ENCODE peak calls at places on chromosomes 13 and 19, in ten cellular contexts. One of them, this sample, is unnamed.

GRCh38 chr19:5339470-5339949 is 1.1 kb downstream of the PTPRS start:
- DNase-seq in IMR-90: no peak
- DNase-seq in Peyer's patch: no peak
- DNase-seq in astrocyte of the spinal cord: no peak
- DNase-seq in neural progenitor cell: peak
- DNase-seq in A549: no peak
- DNase-seq in colonic mucosa: no peak
- DNase-seq in heart left ventricle: no peak
- DNase-seq in fibroblast of villous mesenchyme: no peak
- DNase-seq in astrocyte: no peak
- DNase-seq in this sample: no peak

GRCh38 chr19:55391191-55391670 is 5.5 kb downstream of the RPL28 start:
- DNase-seq in IMR-90: no peak
- DNase-seq in Peyer's patch: no peak
- DNase-seq in astrocyte of the spinal cord: no peak
- DNase-seq in neural progenitor cell: no peak
- DNase-seq in A549: no peak
- DNase-seq in colonic mucosa: no peak
- DNase-seq in heart left ventricle: no peak
- DNase-seq in fibroblast of villous mesenchyme: no peak
- DNase-seq in astrocyte: no peak
- DNase-seq in this sample: peak

GRCh38 chr19:58409010-58409790 is 751 bp downstream of the ZNF584 start:
- DNase-seq in IMR-90: peak
- DNase-seq in Peyer's patch: no peak
- DNase-seq in astrocyte of the spinal cord: no peak
- DNase-seq in neural progenitor cell: peak
- DNase-seq in A549: no peak
- DNase-seq in colonic mucosa: no peak
- DNase-seq in heart left ventricle: no peak
- DNase-seq in fibroblast of villous mesenchyme: no peak
- DNase-seq in astrocyte: no peak
- DNase-seq in this sample: no peak

GRCh38 chr19:980133-980998 is 3.8 kb upstream of the WDR18 start:
- DNase-seq in IMR-90: no peak
- DNase-seq in Peyer's patch: no peak
- DNase-seq in astrocyte of the spinal cord: no peak
- DNase-seq in neural progenitor cell: peak
- DNase-seq in A549: no peak
- DNase-seq in colonic mucosa: no peak
- DNase-seq in heart left ventricle: no peak
- DNase-seq in fibroblast of villous mesenchyme: peak
- DNase-seq in astrocyte: no peak
- DNase-seq in this sample: peak

GRCh38 chr13:31073859-31074718 is 87.6 kb downstream of the HSPH1 start:
- DNase-seq in IMR-90: peak
- DNase-seq in Peyer's patch: no peak
- DNase-seq in astrocyte of the spinal cord: peak
- DNase-seq in neural progenitor cell: peak
- DNase-seq in A549: no peak
- DNase-seq in colonic mucosa: no peak
- DNase-seq in heart left ventricle: no peak
- DNase-seq in fibroblast of villous mesenchyme: peak
- DNase-seq in astrocyte: peak
- DNase-seq in this sample: no peak

GRCh38 chr13:51721485-51721884 is 82.5 kb downstream of the DHRS12 start:
- DNase-seq in IMR-90: no peak
- DNase-seq in Peyer's patch: no peak
- DNase-seq in astrocyte of the spinal cord: no peak
- DNase-seq in neural progenitor cell: no peak
- DNase-seq in A549: no peak
- DNase-seq in colonic mucosa: no peak
- DNase-seq in heart left ventricle: peak
- DNase-seq in fibroblast of villous mesenchyme: no peak
- DNase-seq in astrocyte: no peak
- DNase-seq in this sample: no peak

GRCh38 chr13:28251462-28251861 is 113.1 kb downstream of the PAN3 start:
- DNase-seq in IMR-90: no peak
- DNase-seq in Peyer's patch: no peak
- DNase-seq in astrocyte of the spinal cord: no peak
- DNase-seq in neural progenitor cell: no peak
- DNase-seq in A549: no peak
- DNase-seq in colonic mucosa: no peak
- DNase-seq in heart left ventricle: no peak
- DNase-seq in fibroblast of villous mesenchyme: peak
- DNase-seq in astrocyte: no peak
- DNase-seq in this sample: no peak

GRCh38 chr13:38620876-38621275 is 66.0 kb upstream of the FREM2 start:
- DNase-seq in IMR-90: no peak
- DNase-seq in Peyer's patch: no peak
- DNase-seq in astrocyte of the spinal cord: no peak
- DNase-seq in neural progenitor cell: no peak
- DNase-seq in A549: no peak
- DNase-seq in colonic mucosa: no peak
- DNase-seq in heart left ventricle: no peak
- DNase-seq in fibroblast of villous mesenchyme: no peak
- DNase-seq in astrocyte: no peak
- DNase-seq in this sample: no peak

GRCh38 chr13:35927554-35927953 is 203.6 kb downstream of the DCLK1 start:
- DNase-seq in IMR-90: peak
- DNase-seq in Peyer's patch: no peak
- DNase-seq in astrocyte of the spinal cord: peak
- DNase-seq in neural progenitor cell: no peak
- DNase-seq in A549: peak
- DNase-seq in colonic mucosa: peak
- DNase-seq in heart left ventricle: no peak
- DNase-seq in fibroblast of villous mesenchyme: peak
- DNase-seq in astrocyte: peak
- DNase-seq in this sample: peak

GRCh38 chr19:41641879-41642485 is 15.1 kb upstream of the CEACAM4 start:
- DNase-seq in IMR-90: peak
- DNase-seq in Peyer's patch: peak
- DNase-seq in astrocyte of the spinal cord: peak
- DNase-seq in neural progenitor cell: peak
- DNase-seq in A549: peak
- DNase-seq in colonic mucosa: peak
- DNase-seq in heart left ventricle: peak
- DNase-seq in fibroblast of villous mesenchyme: peak
- DNase-seq in astrocyte: peak
- DNase-seq in this sample: peak

GRCh38 chr19:41401483-41401882 is 3.9 kb downstream of the BCKDHA start:
- DNase-seq in IMR-90: no peak
- DNase-seq in Peyer's patch: no peak
- DNase-seq in astrocyte of the spinal cord: no peak
- DNase-seq in neural progenitor cell: no peak
- DNase-seq in A549: no peak
- DNase-seq in colonic mucosa: no peak
- DNase-seq in heart left ventricle: no peak
- DNase-seq in fibroblast of villous mesenchyme: no peak
- DNase-seq in astrocyte: no peak
- DNase-seq in this sample: no peak

GRCh38 chr13:20989883-20990282 is 71.5 kb downstream of the LATS2 start:
- DNase-seq in IMR-90: no peak
- DNase-seq in Peyer's patch: no peak
- DNase-seq in astrocyte of the spinal cord: no peak
- DNase-seq in neural progenitor cell: no peak
- DNase-seq in A549: no peak
- DNase-seq in colonic mucosa: no peak
- DNase-seq in heart left ventricle: no peak
- DNase-seq in fibroblast of villous mesenchyme: no peak
- DNase-seq in astrocyte: no peak
- DNase-seq in this sample: no peak

GRCh38 chr19:6593651-6594416 is 2.9 kb upstream of the CD70 start:
- DNase-seq in IMR-90: no peak
- DNase-seq in Peyer's patch: no peak
- DNase-seq in astrocyte of the spinal cord: no peak
- DNase-seq in neural progenitor cell: no peak
- DNase-seq in A549: no peak
- DNase-seq in colonic mucosa: no peak
- DNase-seq in heart left ventricle: no peak
- DNase-seq in fibroblast of villous mesenchyme: no peak
- DNase-seq in astrocyte: no peak
- DNase-seq in this sample: no peak

GRCh38 chr13:102869948-102870676 is 24.3 kb downstream of the ERCC5 start:
- DNase-seq in IMR-90: no peak
- DNase-seq in Peyer's patch: no peak
- DNase-seq in astrocyte of the spinal cord: peak
- DNase-seq in neural progenitor cell: no peak
- DNase-seq in A549: no peak
- DNase-seq in colonic mucosa: no peak
- DNase-seq in heart left ventricle: no peak
- DNase-seq in fibroblast of villous mesenchyme: no peak
- DNase-seq in astrocyte: no peak
- DNase-seq in this sample: no peak

GRCh38 chr19:47598407-47599349 is 10.3 kb upstream of the BICRA start:
- DNase-seq in IMR-90: peak
- DNase-seq in Peyer's patch: no peak
- DNase-seq in astrocyte of the spinal cord: peak
- DNase-seq in neural progenitor cell: peak
- DNase-seq in A549: peak
- DNase-seq in colonic mucosa: peak
- DNase-seq in heart left ventricle: peak
- DNase-seq in fibroblast of villous mesenchyme: peak
- DNase-seq in astrocyte: peak
- DNase-seq in this sample: peak

GRCh38 chr13:84870190-84870589 is 929.0 kb downstream of the SLITRK6 start:
- DNase-seq in IMR-90: no peak
- DNase-seq in Peyer's patch: no peak
- DNase-seq in astrocyte of the spinal cord: no peak
- DNase-seq in neural progenitor cell: no peak
- DNase-seq in A549: no peak
- DNase-seq in colonic mucosa: no peak
- DNase-seq in heart left ventricle: no peak
- DNase-seq in fibroblast of villous mesenchyme: no peak
- DNase-seq in astrocyte: no peak
- DNase-seq in this sample: no peak
- TF ChIP-seq CTCF in IMR-90: peak
- TF ChIP-seq CTCF in Peyer's patch: no peak
- TF ChIP-seq CTCF in astrocyte of the spinal cord: peak
- TF ChIP-seq CTCF in neural progenitor cell: peak
- TF ChIP-seq CTCF in A549: no peak
- TF ChIP-seq CTCF in colonic mucosa: no peak
- TF ChIP-seq CTCF in heart left ventricle: no peak
- TF ChIP-seq CTCF in fibroblast of villous mesenchyme: no peak
- TF ChIP-seq CTCF in astrocyte: no peak
- TF ChIP-seq CTCF in this sample: no peak

GRCh38 chr13:73998631-73999030 is 135.6 kb downstream of the KLF12 start:
- DNase-seq in IMR-90: no peak
- DNase-seq in Peyer's patch: no peak
- DNase-seq in astrocyte of the spinal cord: no peak
- DNase-seq in neural progenitor cell: no peak
- DNase-seq in A549: no peak
- DNase-seq in colonic mucosa: no peak
- DNase-seq in heart left ventricle: no peak
- DNase-seq in fibroblast of villous mesenchyme: no peak
- DNase-seq in astrocyte: no peak
- DNase-seq in this sample: no peak

GRCh38 chr13:73993661-73994060 is 140.5 kb downstream of the KLF12 start:
- DNase-seq in IMR-90: no peak
- DNase-seq in Peyer's patch: no peak
- DNase-seq in astrocyte of the spinal cord: no peak
- DNase-seq in neural progenitor cell: peak
- DNase-seq in A549: no peak
- DNase-seq in colonic mucosa: no peak
- DNase-seq in heart left ventricle: no peak
- DNase-seq in fibroblast of villous mesenchyme: no peak
- DNase-seq in astrocyte: no peak
- DNase-seq in this sample: no peak

GRCh38 chr13:73995752-73996151 is 138.5 kb downstream of the KLF12 start:
- DNase-seq in IMR-90: no peak
- DNase-seq in Peyer's patch: no peak
- DNase-seq in astrocyte of the spinal cord: no peak
- DNase-seq in neural progenitor cell: no peak
- DNase-seq in A549: no peak
- DNase-seq in colonic mucosa: no peak
- DNase-seq in heart left ventricle: no peak
- DNase-seq in fibroblast of villous mesenchyme: no peak
- DNase-seq in astrocyte: no peak
- DNase-seq in this sample: no peak

GRCh38 chr13:73997964-73998363 is 136.2 kb downstream of the KLF12 start:
- DNase-seq in IMR-90: no peak
- DNase-seq in Peyer's patch: no peak
- DNase-seq in astrocyte of the spinal cord: no peak
- DNase-seq in neural progenitor cell: no peak
- DNase-seq in A549: no peak
- DNase-seq in colonic mucosa: no peak
- DNase-seq in heart left ventricle: no peak
- DNase-seq in fibroblast of villous mesenchyme: no peak
- DNase-seq in astrocyte: no peak
- DNase-seq in this sample: no peak

GRCh38 chr13:73996569-73996968 is 137.6 kb downstream of the KLF12 start:
- DNase-seq in IMR-90: no peak
- DNase-seq in Peyer's patch: no peak
- DNase-seq in astrocyte of the spinal cord: no peak
- DNase-seq in neural progenitor cell: no peak
- DNase-seq in A549: no peak
- DNase-seq in colonic mucosa: no peak
- DNase-seq in heart left ventricle: no peak
- DNase-seq in fibroblast of villous mesenchyme: no peak
- DNase-seq in astrocyte: no peak
- DNase-seq in this sample: no peak
- H3K4me3 ChIP-seq in IMR-90: no peak
- H3K4me3 ChIP-seq in Peyer's patch: no peak
- H3K4me3 ChIP-seq in astrocyte of the spinal cord: no peak
- H3K4me3 ChIP-seq in neural progenitor cell: no peak
- H3K4me3 ChIP-seq in A549: no peak
- H3K4me3 ChIP-seq in colonic mucosa: no peak
- H3K4me3 ChIP-seq in heart left ventricle: no peak
- H3K4me3 ChIP-seq in fibroblast of villous mesenchyme: no peak
- H3K4me3 ChIP-seq in astrocyte: no peak
- H3K4me3 ChIP-seq in this sample: no peak

GRCh38 chr13:48749699-48750473 is 96.2 kb downstream of the CYSLTR2 start:
- DNase-seq in IMR-90: peak
- DNase-seq in Peyer's patch: peak
- DNase-seq in astrocyte of the spinal cord: peak
- DNase-seq in neural progenitor cell: peak
- DNase-seq in A549: peak
- DNase-seq in colonic mucosa: peak
- DNase-seq in heart left ventricle: peak
- DNase-seq in fibroblast of villous mesenchyme: peak
- DNase-seq in astrocyte: peak
- DNase-seq in this sample: peak
- TF ChIP-seq CTCF in IMR-90: peak
- TF ChIP-seq CTCF in Peyer's patch: peak
- TF ChIP-seq CTCF in astrocyte of the spinal cord: peak
- TF ChIP-seq CTCF in neural progenitor cell: peak
- TF ChIP-seq CTCF in A549: peak
- TF ChIP-seq CTCF in colonic mucosa: peak
- TF ChIP-seq CTCF in heart left ventricle: peak
- TF ChIP-seq CTCF in fibroblast of villous mesenchyme: peak
- TF ChIP-seq CTCF in astrocyte: peak
- TF ChIP-seq CTCF in this sample: peak

DNA sequence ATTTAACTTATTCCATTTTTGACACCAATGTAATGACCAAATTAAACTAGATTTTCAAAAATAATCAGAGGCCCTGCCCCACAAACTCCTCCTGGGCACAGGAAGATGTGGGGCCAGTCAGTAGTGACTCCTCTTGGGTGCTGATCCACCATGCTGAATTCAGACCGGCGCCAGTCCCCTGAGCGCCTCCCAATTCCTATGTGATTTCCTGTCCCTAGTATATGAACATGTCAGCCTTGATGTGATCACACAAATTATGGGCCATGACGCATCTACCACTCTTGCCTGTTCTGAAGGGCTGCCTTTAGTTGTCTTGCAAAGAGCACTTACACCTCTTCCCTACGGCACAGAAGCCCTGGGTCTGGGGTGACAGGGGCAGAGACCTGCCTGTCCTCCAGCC is 5.8 kb upstream of the ATP11A start:
- DNase-seq in IMR-90: no peak
- DNase-seq in Peyer's patch: no peak
- DNase-seq in astrocyte of the spinal cord: no peak
- DNase-seq in neural progenitor cell: no peak
- DNase-seq in A549: no peak
- DNase-seq in colonic mucosa: no peak
- DNase-seq in heart left ventricle: no peak
- DNase-seq in fibroblast of villous mesenchyme: no peak
- DNase-seq in astrocyte: no peak
- DNase-seq in this sample: no peak
- H3K4me3 ChIP-seq in IMR-90: no peak
- H3K4me3 ChIP-seq in Peyer's patch: no peak
- H3K4me3 ChIP-seq in astrocyte of the spinal cord: no peak
- H3K4me3 ChIP-seq in neural progenitor cell: no peak
- H3K4me3 ChIP-seq in A549: no peak
- H3K4me3 ChIP-seq in colonic mucosa: no peak
- H3K4me3 ChIP-seq in heart left ventricle: no peak
- H3K4me3 ChIP-seq in fibroblast of villous mesenchyme: no peak
- H3K4me3 ChIP-seq in astrocyte: no peak
- H3K4me3 ChIP-seq in this sample: no peak